ENCODE peak calls at places on chromosomes 3 and 15, in five cellular contexts. N, C, E, D and I are unnamed samples.

GRCh38 chr15:29623240-29623639 is 199.0 kb downstream of the TJP1 start:
- DNase-seq in N (no peak), C (no peak), E (no peak), D (no peak), I (no peak)

GRCh38 chr3:187695434-187695833 is 6.9 kb downstream of the RTP2 start:
- DNase-seq in N (no peak), C (no peak), E (no peak), D (no peak), I (no peak)

GRCh38 chr3:175851541-175851940 is 992.4 kb downstream of the NAALADL2 start:
- DNase-seq in N (no peak), C (no peak), E (no peak), D (no peak), I (no peak)

GRCh38 chr15:88987590-88987950 is 74.4 kb upstream of the MFGE8 start:
- DNase-seq in N (no peak), C (no peak), E (no peak), D (no peak), I (no peak)

GRCh38 chr3:125212509-125213372 is at the start of gene SLC12A8:
- DNase-seq in N (no peak), C (peak), E (peak), D (peak), I (peak)

GRCh38 chr15:35308802-35309201 is 223.7 kb upstream of the NANOGP8 start:
- DNase-seq in N (no peak), C (no peak), E (no peak), D (no peak), I (no peak)

GRCh38 chr15:47801522-47801921 is 84.2 kb downstream of the SEMA6D start:
- DNase-seq in N (no peak), C (no peak), E (no peak), D (no peak), I (no peak)

GRCh38 chr15:36691596-36691995 is 112.2 kb downstream of the CDIN1 start:
- DNase-seq in N (no peak), C (no peak), E (no peak), D (no peak), I (no peak)

GRCh38 chr3:99659965-99660364 is 21.6 kb downstream of the COL8A1 start:
- DNase-seq in N (no peak), C (no peak), E (no peak), D (no peak), I (no peak)

GRCh38 chr3:100578646-100579045 is 30.8 kb upstream of the ADGRG7 start:
- DNase-seq in N (no peak), C (no peak), E (no peak), D (no peak), I (no peak)

GRCh38 chr15:66808181-66808824 is 106.3 kb downstream of the SMAD6 start:
- DNase-seq in N (no peak), C (no peak), E (no peak), D (no peak), I (no peak)

GRCh38 chr15:49889525-49889924 is 229.5 kb downstream of the ATP8B4 start:
- DNase-seq in N (no peak), C (no peak), E (no peak), D (no peak), I (no peak)

GRCh38 chr3:16031434-16031833 is 143.0 kb upstream of the GALNT15 start:
- DNase-seq in N (no peak), C (no peak), E (no peak), D (no peak), I (no peak)

GRCh38 chr15:98647774-98648653 is at the start of gene IGF1R:
- DNase-seq in N (peak), C (peak), E (peak), D (peak), I (peak)

GRCh38 chr15:25051399-25052154 is 96.8 kb downstream of the SNRPN start:
- DNase-seq in N (no peak), C (no peak), E (no peak), D (no peak), I (no peak)

GRCh38 chr15:36598529-36599177 is 19.2 kb downstream of the CDIN1 start:
- DNase-seq in N (no peak), C (no peak), E (no peak), D (no peak), I (no peak)

GRCh38 chr3:23206371-23206770 is 3.2 kb downstream of the UBE2E2 start:
- DNase-seq in N (no peak), C (no peak), E (no peak), D (no peak), I (no peak)

GRCh38 chr3:138172625-138173024 is 2.1 kb downstream of the DBR1 start:
- DNase-seq in N (no peak), C (no peak), E (no peak), D (no peak), I (no peak)

GRCh38 chr15:85858586-85859375 is 64.1 kb upstream of the KLHL25 start:
- DNase-seq in N (peak), C (peak), E (peak), D (peak), I (peak)

GRCh38 chr3:187066228-187066995 is 72.9 kb downstream of the RPL39L start:
- DNase-seq in N (peak), C (no peak), E (no peak), D (no peak), I (peak)

GRCh38 chr3:116444819-116445290 is 432 bp downstream of the LSAMP start:
- DNase-seq in N (no peak), C (peak), E (no peak), D (no peak), I (no peak)

GRCh38 chr3:79392479-79392878 is 375.3 kb downstream of the ROBO1 start:
- DNase-seq in N (no peak), C (no peak), E (no peak), D (no peak), I (no peak)

GRCh38 chr15:95499397-95499796 is 831.1 kb upstream of the NR2F2 start:
- DNase-seq in N (no peak), C (no peak), E (no peak), D (no peak), I (no peak)

GRCh38 chr15:75168374-75168773 is 33.3 kb upstream of the C15orf39 start:
- DNase-seq in N (no peak), C (no peak), E (no peak), D (no peak), I (no peak)

GRCh38 chr15:80173022-80173759 is 20.4 kb downstream of the FAH start:
- DNase-seq in N (peak), C (peak), E (peak), D (peak), I (peak)

GRCh38 chr3:87361271-87361670 is 84.9 kb upstream of the POU1F1 start:
- DNase-seq in N (no peak), C (no peak), E (no peak), D (no peak), I (no peak)
- TF ChIP-seq CTCF in N (no peak), C (no peak), E (no peak), D (no peak), I (no peak)

GRCh38 chr3:52057806-52058099 is 1.4 kb upstream of the DUSP7 start:
- DNase-seq in N (no peak), C (no peak), E (no peak), D (no peak), I (no peak)

GRCh38 chr3:52056968-52057805 is 816 bp upstream of the DUSP7 start:
- DNase-seq in N (peak), C (peak), E (peak), D (peak), I (peak)

GRCh38 chr3:52056521-52056967 is at the start of gene DUSP7:
- DNase-seq in N (peak), C (peak), E (peak), D (peak), I (peak)

GRCh38 chr3:52054689-52055511 is 1.5 kb downstream of the DUSP7 start:
- DNase-seq in N (peak), C (no peak), E (no peak), D (no peak), I (no peak)

DNA sequence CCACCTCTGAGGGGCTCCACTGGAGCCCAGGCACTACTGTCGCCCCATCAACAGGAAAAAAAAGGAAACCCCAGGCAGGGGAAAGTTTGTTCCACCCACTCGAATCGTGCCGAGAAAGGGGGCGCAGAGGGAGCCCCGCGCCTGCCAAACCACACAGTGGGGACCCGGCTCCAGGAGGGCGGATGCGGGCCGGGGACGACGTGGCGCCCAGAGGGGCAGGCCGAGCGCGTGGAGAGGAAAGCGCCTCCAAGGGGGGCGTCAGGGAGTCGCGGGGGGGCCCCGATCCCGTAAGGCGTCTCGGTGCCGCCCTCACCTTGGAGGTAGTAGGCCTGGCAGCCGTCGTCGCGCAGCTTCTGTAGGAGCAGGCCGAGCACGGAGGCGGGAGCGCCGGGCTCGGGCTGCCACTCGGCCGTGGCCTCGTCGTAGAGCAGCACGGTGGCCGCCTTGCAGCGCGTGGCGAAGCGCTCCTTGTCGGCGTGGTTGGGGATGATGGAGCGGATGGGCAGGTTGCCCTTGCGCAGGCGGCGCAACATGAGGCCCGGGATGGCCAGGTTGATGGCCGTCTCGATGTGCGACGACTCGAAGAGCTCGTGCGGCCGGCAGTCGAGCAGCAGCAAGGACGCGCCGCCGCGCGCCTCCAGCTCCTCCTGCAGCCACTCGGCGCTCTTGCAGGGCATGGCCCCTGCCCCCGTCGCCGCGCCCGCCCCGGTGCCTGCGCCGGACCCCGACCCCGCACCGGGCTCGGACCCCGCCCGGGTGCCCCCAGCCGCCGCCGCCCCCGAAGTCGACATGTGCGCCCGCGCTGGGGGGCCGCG is 627 bp downstream of the DUSP7 start:
- DNase-seq in N (peak), C (peak), E (peak), D (peak), I (peak)
- TF ChIP-seq CTCF in N (peak), C (no peak), E (peak), D (peak), I (peak)

DNA sequence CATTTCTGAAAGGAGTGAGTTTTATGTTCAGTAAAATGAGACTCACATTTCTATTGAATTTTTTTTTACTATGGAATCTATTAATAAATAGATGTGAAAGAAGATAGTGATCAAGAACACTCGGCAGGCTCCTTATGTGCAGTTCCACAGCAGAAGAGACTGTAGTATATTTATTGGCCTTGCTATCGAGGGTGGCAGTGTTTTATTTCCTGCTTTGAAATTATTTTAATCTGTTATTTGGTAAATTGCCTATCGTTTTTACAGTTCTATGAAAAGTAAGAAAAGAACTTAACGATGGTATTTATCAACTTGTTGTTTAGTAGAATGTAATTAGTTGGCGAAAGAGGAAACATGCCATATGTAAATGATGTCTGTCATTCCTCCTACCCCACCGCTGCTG is 238.3 kb downstream of the NLGN1 start:
- DNase-seq in N (no peak), C (no peak), E (no peak), D (no peak), I (no peak)
- TF ChIP-seq CTCF in N (no peak), C (no peak), E (no peak), D (no peak), I (no peak)

DNA sequence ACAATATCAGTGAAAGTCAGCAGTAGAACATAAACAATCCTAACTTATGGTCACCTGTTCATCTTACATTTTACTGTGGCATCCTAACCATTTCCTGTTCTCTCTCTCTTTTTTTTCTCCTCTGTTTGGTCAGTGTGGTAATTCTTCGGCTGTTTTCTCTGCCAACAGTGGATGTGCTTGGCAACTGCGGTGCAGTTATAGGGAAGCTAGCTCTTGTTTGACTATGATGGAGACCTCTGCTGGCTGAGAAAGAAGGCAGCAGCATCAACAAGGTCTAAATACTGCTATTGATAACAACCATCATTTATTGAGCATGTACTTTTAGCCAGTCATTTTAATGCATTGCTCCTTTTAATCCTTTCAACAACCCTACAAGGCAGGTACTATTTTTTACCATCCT is 723 bp upstream of the DRD3 start:
- DNase-seq in N (no peak), C (no peak), E (no peak), D (no peak), I (no peak)
- TF ChIP-seq CTCF in N (peak), C (no peak), E (peak), D (no peak), I (no peak)

GRCh38 chr3:42518800-42519567 is 16.5 kb downstream of the VIPR1 start:
- DNase-seq in N (no peak), C (no peak), E (no peak), D (no peak), I (no peak)
- TF ChIP-seq CTCF in N (peak), C (no peak), E (no peak), D (no peak), I (peak)